ENCODE peak calls at places on chromosomes 11 and 22, in five cellular contexts. H is bronchial epithelial cell, F is epithelial cell of esophagus, U is tibial artery, J is cardiac muscle cell. Z is an unnamed sample.

GRCh38 chr11:127844843-127845242 is 742.5 kb downstream of the ETS1 start:
- DNase-seq in J (no peak), U (no peak), F (no peak), H (no peak), Z (no peak)

GRCh38 chr11:35478411-35479139 is 46.8 kb downstream of the PAMR1 start:
- DNase-seq in H (no peak), F (no peak), U (no peak), J (no peak), Z (no peak)

GRCh38 chr11:47523491-47524199 is 29.3 kb downstream of the CELF1 start:
- DNase-seq in F (peak; percentile 87), H (peak; percentile 83), U (peak; percentile 71), J (peak; percentile 50), Z (peak; percentile 55)

GRCh38 chr22:21446827-21447690 is 20.1 kb upstream of the TMEM191C start:
- DNase-seq in J (no peak), F (no peak), U (no peak), H (no peak), Z (no peak)

GRCh38 chr11:27950339-27950738 is 157.6 kb downstream of the KIF18A start:
- DNase-seq in H (no peak), J (no peak), F (no peak), U (no peak), Z (no peak)

GRCh38 chr11:1844221-1845094 is 5.7 kb downstream of the TNNI2 start:
- DNase-seq in U (no peak), H (no peak), J (no peak), F (peak; percentile 20), Z (no peak)

GRCh38 chr11:86818466-86819282 is 18.3 kb downstream of the PRSS23 start:
- DNase-seq in U (no peak), J (peak; percentile 79), H (peak; percentile 73), F (peak; percentile 78), Z (no peak)

GRCh38 chr22:24102366-24103200 is 78.7 kb upstream of the SUSD2 start:
- DNase-seq in H (no peak), U (peak; percentile 8), F (no peak), J (no peak), Z (no peak)

GRCh38 chr11:70522613-70523311 is 124.4 kb downstream of the CTTN start:
- DNase-seq in F (no peak), J (no peak), H (no peak), U (no peak), Z (no peak)

GRCh38 chr22:19559324-19559811 is 35.2 kb upstream of the CLDN5 start:
- DNase-seq in F (peak; percentile 52), H (peak; percentile 35), U (no peak), J (no peak), Z (no peak)

GRCh38 chr22:17397756-17398155 is 28.5 kb downstream of the CECR2 start:
- DNase-seq in H (no peak), F (no peak), J (no peak), U (no peak), Z (no peak)

GRCh38 chr11:73314121-73314948 is 6.3 kb downstream of the ARHGEF17 start:
- DNase-seq in J (peak; percentile 81), H (no peak), F (peak; percentile 27), U (no peak), Z (no peak)

GRCh38 chr22:25448435-25449051 is 115.9 kb upstream of the GRK3 start:
- DNase-seq in H (peak; percentile 16), U (no peak), J (peak; percentile 35), F (peak; percentile 21), Z (no peak)

DNA sequence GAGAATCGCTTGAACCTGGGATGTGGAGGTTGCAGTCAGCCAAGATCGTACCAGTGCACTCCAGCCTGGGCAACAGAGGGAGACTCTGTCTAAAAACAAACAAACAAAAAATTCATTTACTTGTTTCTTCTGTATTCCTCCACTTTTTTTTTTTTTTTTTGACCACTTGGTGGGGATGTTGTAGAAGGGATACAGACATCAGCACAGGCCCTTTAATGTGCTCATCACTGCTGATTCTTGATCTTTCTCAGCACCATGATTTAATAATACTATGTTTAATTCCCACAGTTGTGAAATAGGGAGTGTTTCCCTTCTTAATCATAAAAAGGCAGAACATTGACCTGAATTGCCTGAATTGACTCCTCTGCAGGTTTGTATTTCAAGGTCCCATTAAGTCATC is 4.5 kb downstream of the TTC9C start:
- DNase-seq in U (no peak), F (peak; percentile 59), J (no peak), H (peak; percentile 29), Z (no peak)
- TF ChIP-seq CTCF in U (no peak), F (no peak), J (no peak), H (no peak), Z (peak; percentile 16)

DNA sequence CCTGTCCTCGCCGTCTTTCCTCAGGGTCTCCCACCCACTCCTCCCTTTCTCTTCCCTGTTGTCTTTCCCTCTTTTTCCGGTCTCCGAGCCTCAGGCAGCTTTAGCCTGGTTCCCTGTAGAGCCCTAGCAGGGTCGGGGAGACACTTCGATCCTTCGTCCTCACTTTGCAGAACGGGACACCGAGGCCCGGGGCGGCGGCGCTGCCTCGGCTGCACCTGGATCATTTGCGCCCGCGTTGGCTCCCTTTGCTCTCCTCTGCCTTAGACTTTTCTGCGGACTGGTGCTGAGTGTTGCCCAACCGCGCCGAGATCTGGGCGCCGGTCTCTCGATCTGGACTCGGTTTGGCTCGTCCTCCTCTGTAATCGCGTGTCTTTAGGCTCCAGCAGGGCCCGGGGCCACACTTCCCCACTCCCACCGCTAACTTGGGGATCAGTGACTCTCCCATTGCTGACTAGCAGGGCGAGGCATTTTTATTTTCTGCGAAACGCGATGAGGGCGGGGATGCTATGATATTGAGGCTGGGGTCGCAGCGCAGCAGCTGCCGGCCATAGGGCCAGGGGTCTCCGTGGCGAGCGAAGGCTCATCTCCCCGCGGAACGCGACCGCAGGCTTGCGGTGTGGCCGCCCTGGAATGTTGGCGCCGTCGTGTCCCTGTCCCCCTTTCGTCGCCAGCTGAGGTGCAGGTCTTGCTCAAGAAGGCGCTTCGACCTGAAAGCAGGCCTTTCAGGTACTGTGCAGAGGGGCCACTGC is 1.6 kb upstream of the E2F8 start:
- DNase-seq in J (no peak), H (no peak), F (peak; percentile 31), U (no peak), Z (no peak)
- H3K4me3 ChIP-seq in J (peak overlapping the region; percentile 61), H (peak overlapping the region; percentile 65), F (peak overlapping the region; percentile 77), U (peak overlapping the region; percentile 60), Z (peak overlapping the region; percentile 60)

DNA sequence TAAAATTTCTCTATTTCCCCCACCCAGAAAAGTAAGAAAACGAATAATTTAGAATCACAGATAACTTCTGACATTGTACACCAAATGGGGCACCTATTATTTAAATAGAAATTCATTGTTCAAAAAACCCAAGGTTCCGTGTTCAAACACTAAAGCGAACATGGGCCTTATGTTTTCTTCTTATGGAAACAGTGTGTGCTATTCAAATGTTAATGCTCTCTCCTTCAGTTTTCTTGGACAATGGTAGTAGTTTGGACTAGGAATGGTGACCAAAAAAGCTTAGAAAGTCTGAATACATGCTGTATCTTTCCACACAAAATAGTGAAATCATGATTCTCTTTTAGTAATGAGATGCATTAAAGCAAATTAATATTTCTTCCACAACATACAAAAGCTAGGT is 33.7 kb downstream of the VSIG10L2 start:
- DNase-seq in F (no peak), H (no peak), U (no peak), J (no peak), Z (no peak)
- TF ChIP-seq CTCF in F (no peak), H (no peak), U (no peak), J (no peak), Z (no peak)

DNA sequence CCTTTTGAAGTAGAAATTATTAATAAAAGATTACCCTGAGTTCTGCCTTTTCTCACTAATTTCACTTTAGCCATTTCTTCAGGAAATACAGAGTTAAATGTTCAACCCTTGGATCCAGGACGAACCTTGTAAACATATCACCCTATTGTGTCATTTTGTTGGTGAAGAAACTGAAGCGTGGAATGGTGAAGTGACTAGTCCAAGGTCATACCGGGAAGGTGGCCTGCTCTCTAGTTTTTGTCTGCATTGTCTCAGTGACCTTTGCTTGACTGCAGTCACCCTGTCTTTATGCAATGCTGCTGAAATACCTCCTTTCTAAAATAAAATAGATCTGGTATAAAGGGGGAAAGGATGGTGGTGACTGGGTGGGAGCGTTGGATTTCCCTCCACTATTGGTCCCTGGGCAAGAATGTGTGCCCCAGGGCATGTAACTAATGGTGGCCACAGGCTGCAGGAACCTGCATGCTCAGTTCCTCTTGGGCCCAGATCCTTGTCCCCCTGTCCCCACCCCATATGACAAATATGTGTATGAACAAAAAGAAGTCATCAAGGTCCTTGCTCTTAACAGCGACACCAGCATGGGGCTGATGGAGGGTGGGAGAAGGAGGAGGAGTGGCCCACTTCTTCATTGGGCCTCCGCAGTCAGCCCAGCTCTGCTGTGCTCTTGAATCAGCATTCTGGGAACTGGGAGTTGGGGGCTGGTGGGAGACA is 977 bp upstream of the SORL1-AS1 start:
- DNase-seq in J (no peak), F (no peak), H (no peak), U (no peak), Z (no peak)
- H3K4me3 ChIP-seq in J (no peak overlapping the region), F (no peak overlapping the region), H (no peak overlapping the region), U (no peak overlapping the region), Z (no peak overlapping the region)

DNA sequence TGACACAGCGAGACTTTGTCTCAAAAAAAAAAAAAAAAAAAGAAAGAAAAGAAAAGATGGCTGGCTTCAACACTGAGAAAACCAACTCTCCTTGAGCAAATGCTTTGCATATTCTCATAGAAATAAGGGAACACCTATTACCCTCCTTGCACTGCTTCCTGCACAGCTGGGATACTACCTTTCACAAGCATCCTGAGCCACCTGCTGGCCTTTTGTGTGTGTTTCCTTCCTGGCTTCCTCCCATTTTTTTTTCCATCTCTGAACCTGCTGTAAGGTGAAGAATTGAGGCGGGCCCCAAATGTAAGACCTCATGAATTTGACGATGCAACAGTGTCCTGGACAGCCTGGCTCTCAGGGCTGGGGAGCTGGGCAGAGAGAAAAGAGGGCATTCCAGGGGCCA is 1.9 kb upstream of the RFPL3 start:
- DNase-seq in F (peak; percentile 38), J (no peak), U (no peak), H (peak; percentile 28), Z (no peak)
- TF ChIP-seq CTCF in F (peak; percentile 51), J (no peak), U (no peak), H (peak; percentile 44), Z (no peak)

DNA sequence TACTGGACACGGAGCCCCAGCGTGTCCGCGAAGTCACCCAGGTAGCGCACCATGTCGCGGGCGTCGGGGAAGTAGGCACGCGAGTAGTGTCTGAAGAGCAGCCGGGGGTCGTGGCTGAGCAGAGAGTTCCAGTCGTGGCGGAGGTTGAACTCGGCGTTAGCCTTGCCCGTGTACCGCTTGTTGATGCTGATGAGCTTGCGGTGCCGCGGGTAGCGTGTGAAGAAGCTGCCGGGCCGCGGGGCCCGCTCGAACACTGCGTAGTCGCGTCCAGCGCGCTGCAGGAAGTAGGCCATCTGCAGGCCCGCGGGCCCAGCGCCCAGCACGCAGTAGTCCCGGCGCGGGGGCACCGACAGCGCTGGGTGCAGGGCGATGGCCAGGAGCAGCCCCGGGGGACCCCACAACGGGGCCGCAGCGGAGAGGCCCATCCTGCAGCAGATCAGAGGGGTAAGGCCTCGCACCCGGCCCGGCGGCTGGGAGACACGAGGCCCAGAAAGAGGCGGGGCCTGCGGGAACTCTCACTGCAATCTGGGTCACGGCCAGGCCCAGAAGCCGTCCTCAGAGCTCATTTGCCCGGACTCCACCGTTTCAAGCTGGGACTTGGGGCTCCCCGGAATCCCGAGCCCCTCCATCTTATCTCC is 723 bp downstream of the FOXRED2 start:
- DNase-seq in J (no peak), U (no peak), F (no peak), H (no peak), Z (no peak)
- H3K4me3 ChIP-seq in J (peak overlapping the region; percentile 41), U (peak overlapping the region; percentile 62), F (peak overlapping the region; percentile 38), H (peak overlapping the region; percentile 42), Z (peak overlapping the region; percentile 53)